ENCODE peak calls at places on chromosomes 3 and 15, in eight cellular contexts. One of them, this sample, is unnamed.
A peak's percentile ranks its signal among the peaks of the same experiment; 100 is the strongest.

GRCh38 chr3:45688194-45688881 is 858 bp upstream of the SACM1L start:
- DNase-seq in WERI-Rb-1: peak; percentile 70
- DNase-seq in coronary artery: no peak
- DNase-seq in kidney epithelial cell: no peak
- DNase-seq in GM12878: no peak
- DNase-seq in fibroblast of the aortic adventitia: no peak
- DNase-seq in OCI-LY7: peak; percentile 50
- DNase-seq in omental fat pad: no peak
- DNase-seq in this sample: no peak

GRCh38 chr3:153624310-153625030 is 462.4 kb downstream of the RAP2B start:
- DNase-seq in GM12878: no peak
- DNase-seq in kidney epithelial cell: no peak
- DNase-seq in WERI-Rb-1: no peak
- DNase-seq in coronary artery: no peak
- DNase-seq in OCI-LY7: peak; percentile 38
- DNase-seq in fibroblast of the aortic adventitia: no peak
- DNase-seq in omental fat pad: no peak
- DNase-seq in this sample: no peak

GRCh38 chr3:11810276-11810675 is 36.4 kb downstream of the TAMM41 start:
- DNase-seq in GM12878: no peak
- DNase-seq in kidney epithelial cell: no peak
- DNase-seq in coronary artery: no peak
- DNase-seq in WERI-Rb-1: no peak
- DNase-seq in OCI-LY7: no peak
- DNase-seq in omental fat pad: no peak
- DNase-seq in fibroblast of the aortic adventitia: peak; percentile 68
- DNase-seq in this sample: peak; percentile 77

GRCh38 chr3:18744472-18744871 is 319.3 kb upstream of the SATB1 start:
- DNase-seq in coronary artery: no peak
- DNase-seq in omental fat pad: no peak
- DNase-seq in OCI-LY7: no peak
- DNase-seq in kidney epithelial cell: no peak
- DNase-seq in WERI-Rb-1: no peak
- DNase-seq in fibroblast of the aortic adventitia: no peak
- DNase-seq in GM12878: no peak
- DNase-seq in this sample: no peak

GRCh38 chr3:194315088-194315964 is 35.8 kb downstream of the CPN2 start:
- DNase-seq in omental fat pad: peak; percentile 55
- DNase-seq in GM12878: peak; percentile 38
- DNase-seq in WERI-Rb-1: peak; percentile 57
- DNase-seq in coronary artery: peak; percentile 93
- DNase-seq in fibroblast of the aortic adventitia: peak; percentile 73
- DNase-seq in kidney epithelial cell: no peak
- DNase-seq in OCI-LY7: peak; percentile 66
- DNase-seq in this sample: peak; percentile 49

GRCh38 chr15:69395991-69396390 is 18.2 kb upstream of the KIF23 start:
- DNase-seq in coronary artery: no peak
- DNase-seq in WERI-Rb-1: no peak
- DNase-seq in GM12878: no peak
- DNase-seq in kidney epithelial cell: no peak
- DNase-seq in omental fat pad: no peak
- DNase-seq in fibroblast of the aortic adventitia: no peak
- DNase-seq in OCI-LY7: no peak
- DNase-seq in this sample: no peak

GRCh38 chr15:65832549-65833364 is 36.5 kb upstream of the RAB11A start:
- DNase-seq in WERI-Rb-1: no peak
- DNase-seq in OCI-LY7: peak; percentile 13
- DNase-seq in coronary artery: peak; percentile 95
- DNase-seq in omental fat pad: peak; percentile 29
- DNase-seq in kidney epithelial cell: peak; percentile 93
- DNase-seq in fibroblast of the aortic adventitia: peak; percentile 96
- DNase-seq in GM12878: no peak
- DNase-seq in this sample: peak; percentile 91

GRCh38 chr3:114121996-114122709 is 56.7 kb downstream of the DRD3 start:
- DNase-seq in WERI-Rb-1: no peak
- DNase-seq in coronary artery: no peak
- DNase-seq in omental fat pad: no peak
- DNase-seq in kidney epithelial cell: no peak
- DNase-seq in OCI-LY7: no peak
- DNase-seq in GM12878: no peak
- DNase-seq in fibroblast of the aortic adventitia: peak; percentile 83
- DNase-seq in this sample: peak; percentile 29

GRCh38 chr3:13451301-13451673 is 28.8 kb upstream of the HDAC11 start:
- DNase-seq in coronary artery: no peak
- DNase-seq in fibroblast of the aortic adventitia: no peak
- DNase-seq in WERI-Rb-1: peak; percentile 57
- DNase-seq in omental fat pad: no peak
- DNase-seq in GM12878: no peak
- DNase-seq in kidney epithelial cell: no peak
- DNase-seq in OCI-LY7: no peak
- DNase-seq in this sample: peak; percentile 35

GRCh38 chr15:57675481-57676181 is 30.9 kb upstream of the POLR2M start:
- DNase-seq in fibroblast of the aortic adventitia: no peak
- DNase-seq in OCI-LY7: no peak
- DNase-seq in coronary artery: no peak
- DNase-seq in omental fat pad: no peak
- DNase-seq in GM12878: no peak
- DNase-seq in WERI-Rb-1: no peak
- DNase-seq in kidney epithelial cell: peak; percentile 45
- DNase-seq in this sample: no peak

GRCh38 chr15:78307977-78308376 is 8.6 kb upstream of the SKIC8 start:
- DNase-seq in WERI-Rb-1: no peak
- DNase-seq in kidney epithelial cell: no peak
- DNase-seq in coronary artery: no peak
- DNase-seq in OCI-LY7: no peak
- DNase-seq in fibroblast of the aortic adventitia: no peak
- DNase-seq in GM12878: no peak
- DNase-seq in omental fat pad: no peak
- DNase-seq in this sample: no peak

GRCh38 chr3:184328516-184328915 is 8.9 kb upstream of the FAM131A start:
- DNase-seq in OCI-LY7: no peak
- DNase-seq in kidney epithelial cell: no peak
- DNase-seq in fibroblast of the aortic adventitia: no peak
- DNase-seq in GM12878: no peak
- DNase-seq in WERI-Rb-1: no peak
- DNase-seq in omental fat pad: no peak
- DNase-seq in coronary artery: no peak
- DNase-seq in this sample: no peak

GRCh38 chr15:27449041-27449440 is 478.1 kb downstream of the GABRG3 start:
- DNase-seq in kidney epithelial cell: peak; percentile 5
- DNase-seq in GM12878: no peak
- DNase-seq in omental fat pad: no peak
- DNase-seq in WERI-Rb-1: no peak
- DNase-seq in fibroblast of the aortic adventitia: peak; percentile 3
- DNase-seq in coronary artery: no peak
- DNase-seq in OCI-LY7: no peak
- DNase-seq in this sample: no peak

GRCh38 chr15:43440721-43441281 is 52.2 kb downstream of the TP53BP1 start:
- DNase-seq in WERI-Rb-1: peak; percentile 35
- DNase-seq in coronary artery: no peak
- DNase-seq in GM12878: peak; percentile 12
- DNase-seq in kidney epithelial cell: peak; percentile 93
- DNase-seq in omental fat pad: no peak
- DNase-seq in fibroblast of the aortic adventitia: peak; percentile 99
- DNase-seq in OCI-LY7: peak; percentile 40
- DNase-seq in this sample: peak; percentile 98

GRCh38 chr3:33030802-33031201 is 66.1 kb downstream of the GLB1 start:
- DNase-seq in coronary artery: no peak
- DNase-seq in fibroblast of the aortic adventitia: no peak
- DNase-seq in OCI-LY7: no peak
- DNase-seq in GM12878: no peak
- DNase-seq in WERI-Rb-1: peak; percentile 23
- DNase-seq in omental fat pad: no peak
- DNase-seq in kidney epithelial cell: no peak
- DNase-seq in this sample: no peak

GRCh38 chr3:98733778-98734281 is 29.3 kb upstream of the ST3GAL6 start:
- DNase-seq in OCI-LY7: no peak
- DNase-seq in fibroblast of the aortic adventitia: no peak
- DNase-seq in kidney epithelial cell: no peak
- DNase-seq in omental fat pad: no peak
- DNase-seq in WERI-Rb-1: no peak
- DNase-seq in GM12878: peak; percentile 33
- DNase-seq in coronary artery: no peak
- DNase-seq in this sample: no peak

GRCh38 chr3:171695476-171695875 is 114.8 kb downstream of the PLD1 start:
- DNase-seq in coronary artery: no peak
- DNase-seq in kidney epithelial cell: no peak
- DNase-seq in GM12878: no peak
- DNase-seq in WERI-Rb-1: no peak
- DNase-seq in OCI-LY7: no peak
- DNase-seq in omental fat pad: no peak
- DNase-seq in fibroblast of the aortic adventitia: peak; percentile 57
- DNase-seq in this sample: no peak

GRCh38 chr3:40240921-40241320 is 68.6 kb upstream of the EIF1B start:
- DNase-seq in OCI-LY7: no peak
- DNase-seq in coronary artery: no peak
- DNase-seq in GM12878: no peak
- DNase-seq in fibroblast of the aortic adventitia: no peak
- DNase-seq in WERI-Rb-1: no peak
- DNase-seq in kidney epithelial cell: no peak
- DNase-seq in omental fat pad: no peak
- DNase-seq in this sample: no peak

GRCh38 chr3:40237159-40237558 is 72.3 kb upstream of the EIF1B start:
- DNase-seq in coronary artery: no peak
- DNase-seq in fibroblast of the aortic adventitia: no peak
- DNase-seq in WERI-Rb-1: no peak
- DNase-seq in OCI-LY7: no peak
- DNase-seq in GM12878: no peak
- DNase-seq in omental fat pad: no peak
- DNase-seq in kidney epithelial cell: no peak
- DNase-seq in this sample: no peak

GRCh38 chr3:40243056-40243455 is 66.5 kb upstream of the EIF1B start:
- DNase-seq in omental fat pad: no peak
- DNase-seq in fibroblast of the aortic adventitia: no peak
- DNase-seq in OCI-LY7: no peak
- DNase-seq in coronary artery: no peak
- DNase-seq in WERI-Rb-1: no peak
- DNase-seq in kidney epithelial cell: no peak
- DNase-seq in GM12878: no peak
- DNase-seq in this sample: no peak

GRCh38 chr3:40242638-40243037 is 66.9 kb upstream of the EIF1B start:
- DNase-seq in omental fat pad: no peak
- DNase-seq in OCI-LY7: no peak
- DNase-seq in coronary artery: no peak
- DNase-seq in WERI-Rb-1: no peak
- DNase-seq in GM12878: no peak
- DNase-seq in fibroblast of the aortic adventitia: no peak
- DNase-seq in kidney epithelial cell: no peak
- DNase-seq in this sample: no peak

GRCh38 chr3:40237892-40238571 is 71.5 kb upstream of the EIF1B start:
- DNase-seq in omental fat pad: no peak
- DNase-seq in fibroblast of the aortic adventitia: peak; percentile 27
- DNase-seq in WERI-Rb-1: peak; percentile 7
- DNase-seq in GM12878: no peak
- DNase-seq in kidney epithelial cell: no peak
- DNase-seq in coronary artery: no peak
- DNase-seq in OCI-LY7: no peak
- DNase-seq in this sample: peak; percentile 9
- TF ChIP-seq CTCF in omental fat pad: no peak
- TF ChIP-seq CTCF in fibroblast of the aortic adventitia: peak; percentile 53
- TF ChIP-seq CTCF in WERI-Rb-1: peak; percentile 42
- TF ChIP-seq CTCF in GM12878: no peak
- TF ChIP-seq CTCF in kidney epithelial cell: peak; percentile 25
- TF ChIP-seq CTCF in coronary artery: no peak
- TF ChIP-seq CTCF in OCI-LY7: no peak
- TF ChIP-seq CTCF in this sample: peak; percentile 32

DNA sequence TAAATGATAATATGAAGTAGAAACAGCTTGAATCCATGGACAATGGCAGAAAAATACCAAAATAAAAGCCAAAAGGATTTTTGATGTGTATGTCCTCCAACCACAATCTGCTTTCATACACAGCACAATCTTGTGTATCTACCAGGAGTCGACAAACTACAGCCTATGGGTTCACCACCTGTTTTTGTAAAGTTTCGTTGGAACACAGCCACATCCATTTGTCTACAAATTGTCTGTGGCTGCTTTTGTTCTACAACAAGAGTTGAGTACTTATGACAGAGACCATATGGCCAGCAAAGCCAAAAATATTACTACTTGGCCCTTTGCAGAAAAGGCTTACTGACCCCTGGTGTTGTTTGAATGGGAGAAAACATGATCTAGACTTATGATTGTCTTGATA is 88.6 kb upstream of the UBE2E2 start:
- DNase-seq in kidney epithelial cell: no peak
- DNase-seq in WERI-Rb-1: no peak
- DNase-seq in fibroblast of the aortic adventitia: peak; percentile 18
- DNase-seq in coronary artery: no peak
- DNase-seq in OCI-LY7: no peak
- DNase-seq in omental fat pad: no peak
- DNase-seq in GM12878: no peak
- DNase-seq in this sample: no peak
- TF ChIP-seq CTCF in kidney epithelial cell: no peak
- TF ChIP-seq CTCF in WERI-Rb-1: no peak
- TF ChIP-seq CTCF in fibroblast of the aortic adventitia: no peak
- TF ChIP-seq CTCF in coronary artery: no peak
- TF ChIP-seq CTCF in OCI-LY7: no peak
- TF ChIP-seq CTCF in omental fat pad: no peak
- TF ChIP-seq CTCF in GM12878: no peak
- TF ChIP-seq CTCF in this sample: no peak

DNA sequence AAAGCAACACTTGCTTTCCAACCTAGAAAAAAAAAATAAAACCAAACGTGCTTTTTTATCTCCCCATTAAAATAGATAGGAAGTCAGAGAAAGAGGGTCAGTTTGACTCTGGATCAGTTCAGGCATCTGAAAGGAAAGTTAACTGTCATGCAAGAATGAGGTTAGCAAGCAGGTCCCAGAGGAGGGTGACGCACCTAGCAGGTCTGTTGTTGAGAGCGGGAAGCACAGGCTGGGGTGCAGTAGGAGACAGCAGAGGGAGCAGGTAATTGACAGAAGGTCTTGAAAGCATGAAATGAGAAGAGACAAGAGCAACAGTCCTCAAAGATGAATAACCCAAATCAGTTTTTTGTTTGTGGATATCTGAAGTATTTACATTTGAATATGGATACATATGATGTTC is 82.5 kb downstream of the ANO10 start:
- DNase-seq in fibroblast of the aortic adventitia: no peak
- DNase-seq in kidney epithelial cell: no peak
- DNase-seq in coronary artery: no peak
- DNase-seq in GM12878: no peak
- DNase-seq in WERI-Rb-1: no peak
- DNase-seq in omental fat pad: no peak
- DNase-seq in OCI-LY7: no peak
- DNase-seq in this sample: no peak
- TF ChIP-seq CTCF in fibroblast of the aortic adventitia: no peak
- TF ChIP-seq CTCF in kidney epithelial cell: no peak
- TF ChIP-seq CTCF in coronary artery: no peak
- TF ChIP-seq CTCF in GM12878: no peak
- TF ChIP-seq CTCF in WERI-Rb-1: no peak
- TF ChIP-seq CTCF in omental fat pad: no peak
- TF ChIP-seq CTCF in OCI-LY7: no peak
- TF ChIP-seq CTCF in this sample: no peak

DNA sequence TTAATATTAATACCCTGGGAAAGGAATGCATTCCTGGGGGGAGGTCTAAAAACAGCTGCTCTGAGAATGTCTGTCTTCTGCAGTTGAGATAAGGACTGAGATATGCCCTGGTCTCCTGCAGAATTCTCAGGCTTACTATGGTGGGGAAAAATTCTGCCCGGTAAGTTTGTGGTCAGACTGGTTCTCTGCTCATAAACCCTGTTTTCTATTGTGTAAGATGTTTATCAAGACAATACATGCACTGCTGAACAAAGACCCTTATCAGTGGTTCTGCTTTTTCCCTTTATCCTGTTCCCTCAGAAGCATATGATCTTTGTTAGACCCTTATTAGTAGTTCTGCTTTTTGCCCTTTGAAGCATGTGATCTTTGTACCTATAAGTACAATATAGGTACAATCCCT is 494.6 kb downstream of the CNTN6 start:
- DNase-seq in coronary artery: no peak
- DNase-seq in fibroblast of the aortic adventitia: no peak
- DNase-seq in WERI-Rb-1: no peak
- DNase-seq in omental fat pad: no peak
- DNase-seq in OCI-LY7: no peak
- DNase-seq in kidney epithelial cell: no peak
- DNase-seq in GM12878: no peak
- DNase-seq in this sample: no peak
- TF ChIP-seq CTCF in coronary artery: no peak
- TF ChIP-seq CTCF in fibroblast of the aortic adventitia: no peak
- TF ChIP-seq CTCF in WERI-Rb-1: no peak
- TF ChIP-seq CTCF in omental fat pad: no peak
- TF ChIP-seq CTCF in OCI-LY7: no peak
- TF ChIP-seq CTCF in kidney epithelial cell: no peak
- TF ChIP-seq CTCF in GM12878: no peak
- TF ChIP-seq CTCF in this sample: no peak

This sample was measured in HFFc6.